ENCODE peak calls at places on chromosomes 7 and 10, in eight cellular contexts. F is GM20000; C is astrocyte of the spinal cord; Y is GM04504; S is HFF-Myc; M is fibroblast of the aortic adventitia; L is activated CD4-positive, alpha-beta T cell treated with anti-CD3 and anti-CD28 coated beads, Interleukin-2, amount 10 ng/mL, durations not matched to agents 7 days and 5 days; H is AML-193. G is an unnamed sample.

GRCh38 chr10:48957361-48957760 is 17.7 kb upstream of the LRRC18 start:
- DNase-seq in H (no peak), C (no peak), S (no peak), Y (no peak), L (no peak), M (no peak), F (no peak), G (no peak)

GRCh38 chr7:91953618-91954017 is 13.0 kb downstream of the AKAP9 start:
- DNase-seq in L (no peak), C (peak), M (peak), Y (no peak), S (no peak), H (no peak), F (no peak), G (no peak)

GRCh38 chr10:108735380-108735779 is 1187.9 kb downstream of the XPNPEP1 start:
- DNase-seq in M (peak), S (peak), Y (peak), L (no peak), C (peak), H (no peak), F (no peak), G (no peak)

GRCh38 chr7:85659364-85659763 is 472.5 kb upstream of the SEMA3D start:
- DNase-seq in L (no peak), F (no peak), H (no peak), Y (no peak), C (no peak), M (no peak), S (no peak), G (no peak)

GRCh38 chr10:132813560-132814468 is 27.9 kb upstream of the NKX6-2 start:
- DNase-seq in H (no peak), L (no peak), S (no peak), Y (no peak), C (no peak), M (no peak), F (no peak), G (no peak)

GRCh38 chr10:102593074-102593803 is 51.0 kb upstream of the TRIM8 start:
- DNase-seq in Y (no peak), H (no peak), L (no peak), M (no peak), C (peak), F (no peak), S (peak), G (no peak)

GRCh38 chr7:135761751-135762488 is 13.3 kb upstream of the FAM180A start:
- DNase-seq in Y (no peak), F (no peak), M (no peak), C (peak), H (no peak), S (no peak), L (no peak), G (peak)

GRCh38 chr7:106747804-106748203 is 86.8 kb upstream of the CCDC71L start:
- DNase-seq in H (no peak), F (no peak), L (no peak), S (no peak), M (no peak), Y (no peak), C (no peak), G (no peak)

GRCh38 chr10:48788551-48788950 is 103.9 kb downstream of the WDFY4 start:
- DNase-seq in C (no peak), Y (no peak), F (no peak), M (no peak), L (no peak), H (no peak), S (no peak), G (no peak)

GRCh38 chr10:34181545-34182300 is 633.4 kb downstream of the PARD3 start:
- DNase-seq in C (peak), F (no peak), M (peak), S (no peak), Y (no peak), H (no peak), L (no peak), G (no peak)

GRCh38 chr7:138258194-138258554 is 181.9 kb downstream of the AKR1D1 start:
- DNase-seq in F (no peak), H (no peak), Y (no peak), S (no peak), L (no peak), M (no peak), C (no peak), G (no peak)

GRCh38 chr7:10931161-10931560 is 42.5 kb upstream of the PHF14 start:
- DNase-seq in C (no peak), M (no peak), F (no peak), S (no peak), L (no peak), H (no peak), Y (no peak), G (no peak)

GRCh38 chr10:74282151-74282852 is 131.3 kb downstream of the ADK start:
- DNase-seq in M (peak), C (peak), F (no peak), Y (peak), H (no peak), S (peak), L (no peak), G (no peak)

GRCh38 chr7:40244226-40244625 is 109.4 kb downstream of the SUGCT start:
- DNase-seq in S (no peak), M (no peak), F (no peak), Y (no peak), H (no peak), L (no peak), C (no peak), G (no peak)

GRCh38 chr7:112869111-112869774 is 79.0 kb upstream of the TMEM168 start:
- DNase-seq in L (peak), C (peak), F (peak), H (peak), S (peak), M (peak), Y (no peak), G (no peak)

GRCh38 chr10:110395350-110396283 is 90.9 kb upstream of the SMNDC1 start:
- DNase-seq in M (peak), L (no peak), F (peak), H (no peak), C (peak), Y (peak), S (peak), G (peak)

GRCh38 chr7:18754766-18755165 is 259.2 kb downstream of the HDAC9 start:
- DNase-seq in L (no peak), S (no peak), Y (no peak), F (no peak), C (peak), M (peak), H (no peak), G (peak)

GRCh38 chr7:27134392-27134791 is 3.8 kb upstream of the HOXA4 start:
- DNase-seq in F (no peak), L (no peak), S (no peak), C (peak), H (peak), Y (peak), M (peak), G (peak)

GRCh38 chr7:130364446-130364845 is 15.8 kb upstream of the CPA1 start:
- DNase-seq in L (no peak), H (no peak), M (no peak), Y (no peak), F (no peak), S (no peak), C (no peak), G (no peak)

GRCh38 chr10:17228081-17229015 is at the start of gene VIM:
- DNase-seq in M (peak), S (peak), L (peak), C (peak), H (peak), Y (peak), F (peak), G (peak)

GRCh38 chr10:22483132-22483531 is 137.8 kb downstream of the SPAG6 start:
- DNase-seq in F (no peak), H (no peak), M (no peak), C (no peak), S (no peak), L (no peak), Y (no peak), G (no peak)

GRCh38 chr7:41298343-41298875 is 404.5 kb downstream of the INHBA start:
- DNase-seq in F (no peak), S (peak), H (no peak), Y (no peak), M (peak), C (no peak), L (no peak), G (no peak)

GRCh38 chr10:79418886-79419595 is 26.4 kb downstream of the ZCCHC24 start:
- DNase-seq in M (no peak), C (no peak), L (no peak), S (no peak), F (no peak), H (no peak), Y (no peak), G (no peak)

GRCh38 chr10:99534456-99534938 is 1.8 kb downstream of the NKX2-3 start:
- DNase-seq in Y (no peak), L (no peak), H (no peak), S (no peak), C (no peak), F (no peak), M (no peak), G (no peak)

GRCh38 chr7:1466524-1467271 is 7.4 kb upstream of the MICALL2 start:
- DNase-seq in S (no peak), M (peak), Y (peak), C (peak), L (no peak), H (no peak), F (no peak), G (no peak)

GRCh38 chr10:74585231-74586087 is 240.9 kb upstream of the KAT6B start:
- DNase-seq in Y (no peak), S (no peak), C (peak), F (peak), M (no peak), H (no peak), L (peak), G (peak)

GRCh38 chr7:36661135-36661840 is 63.0 kb downstream of the AOAH start:
- DNase-seq in H (no peak), S (no peak), C (no peak), F (no peak), L (no peak), Y (no peak), M (peak), G (no peak)

GRCh38 chr10:1189166-1190051 is 133.2 kb downstream of the WDR37 start:
- DNase-seq in H (no peak), M (no peak), F (no peak), Y (no peak), C (no peak), S (no peak), L (no peak), G (no peak)